ENCODE peak calls at places on chromosomes 3 and 15, in four cellular contexts. One of them, this sample, is unnamed.

GRCh38 chr15:73633991-73634495 is 854 bp upstream of the NPTN start:
- DNase-seq in HepG2: peak; percentile 53
- DNase-seq in Panc1: peak; percentile 64
- DNase-seq in K562: no peak
- DNase-seq in this sample: peak; percentile 85

GRCh38 chr3:111695584-111696213 is 100.6 kb upstream of the ZBED2 start:
- DNase-seq in HepG2: peak; percentile 15
- DNase-seq in Panc1: no peak
- DNase-seq in K562: no peak
- DNase-seq in this sample: no peak

GRCh38 chr3:23648965-23649328 is 156.8 kb upstream of the UBE2E1 start:
- DNase-seq in HepG2: no peak
- DNase-seq in Panc1: no peak
- DNase-seq in K562: no peak
- DNase-seq in this sample: no peak

GRCh38 chr15:38554354-38554753 is 10.3 kb downstream of the RASGRP1 start:
- DNase-seq in HepG2: no peak
- DNase-seq in Panc1: no peak
- DNase-seq in K562: no peak
- DNase-seq in this sample: no peak

GRCh38 chr15:62712455-62712839 is 330.1 kb upstream of the TPM1 start:
- DNase-seq in HepG2: no peak
- DNase-seq in Panc1: no peak
- DNase-seq in K562: no peak
- DNase-seq in this sample: no peak

GRCh38 chr3:48563382-48563918 is at the start of gene UCN2:
- DNase-seq in HepG2: no peak
- DNase-seq in Panc1: no peak
- DNase-seq in K562: no peak
- DNase-seq in this sample: no peak

GRCh38 chr3:45817788-45818523 is 21.6 kb upstream of the SLC6A20 start:
- DNase-seq in HepG2: no peak
- DNase-seq in Panc1: peak; percentile 71
- DNase-seq in K562: no peak
- DNase-seq in this sample: peak; percentile 96

GRCh38 chr3:109081746-109082510 is 36.0 kb downstream of the MORC1 start:
- DNase-seq in HepG2: peak; percentile 31
- DNase-seq in Panc1: peak; percentile 38
- DNase-seq in K562: peak; percentile 13
- DNase-seq in this sample: peak; percentile 48

GRCh38 chr15:80660114-80660513 is 35.0 kb upstream of the ABHD17C start:
- DNase-seq in HepG2: peak; percentile 42
- DNase-seq in Panc1: no peak
- DNase-seq in K562: no peak
- DNase-seq in this sample: no peak

GRCh38 chr3:160981217-160981938 is 123.8 kb downstream of the B3GALNT1 start:
- DNase-seq in HepG2: no peak
- DNase-seq in Panc1: no peak
- DNase-seq in K562: no peak
- DNase-seq in this sample: no peak

GRCh38 chr3:161854232-161854771 is 357.7 kb downstream of the OTOL1 start:
- DNase-seq in HepG2: peak; percentile 59
- DNase-seq in Panc1: no peak
- DNase-seq in K562: no peak
- DNase-seq in this sample: peak; percentile 29

GRCh38 chr3:190224466-190225185 is 97.6 kb downstream of the CLDN1 start:
- DNase-seq in HepG2: no peak
- DNase-seq in Panc1: no peak
- DNase-seq in K562: no peak
- DNase-seq in this sample: no peak

GRCh38 chr3:154955907-154956533 is 124.1 kb upstream of the MME start:
- DNase-seq in HepG2: no peak
- DNase-seq in Panc1: no peak
- DNase-seq in K562: no peak
- DNase-seq in this sample: no peak

GRCh38 chr15:83278191-83278590 is 6.3 kb downstream of the BNC1 start:
- DNase-seq in HepG2: no peak
- DNase-seq in Panc1: no peak
- DNase-seq in K562: no peak
- DNase-seq in this sample: no peak

GRCh38 chr15:83275412-83275811 is 9.1 kb downstream of the BNC1 start:
- DNase-seq in HepG2: no peak
- DNase-seq in Panc1: no peak
- DNase-seq in K562: no peak
- DNase-seq in this sample: no peak

GRCh38 chr15:83282141-83282540 is 2.3 kb downstream of the BNC1 start:
- DNase-seq in HepG2: no peak
- DNase-seq in Panc1: no peak
- DNase-seq in K562: no peak
- DNase-seq in this sample: no peak

DNA sequence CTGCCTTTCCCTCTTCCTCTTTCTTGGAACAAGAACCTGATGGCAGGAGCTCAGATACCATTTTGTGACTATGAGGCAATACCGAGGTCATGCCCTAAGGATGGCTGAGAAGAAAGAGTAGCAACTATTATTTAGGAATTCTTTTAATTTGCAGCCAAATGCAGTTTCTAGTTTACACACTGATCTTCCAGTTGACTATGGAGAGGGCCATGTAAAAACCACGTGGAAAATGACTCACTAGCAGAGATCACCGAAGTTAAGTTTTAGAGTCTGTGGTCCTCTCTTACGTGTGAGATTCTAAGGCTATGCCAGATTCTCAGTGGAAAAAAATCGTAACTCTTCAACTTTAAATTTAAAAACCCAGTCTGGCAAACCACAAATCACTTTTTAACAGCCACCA is 7.8 kb downstream of the BNC1 start:
- DNase-seq in HepG2: no peak
- DNase-seq in Panc1: no peak
- DNase-seq in K562: no peak
- DNase-seq in this sample: no peak
- TF ChIP-seq TCF7L2 in HepG2: no peak
- TF ChIP-seq TCF7L2 in Panc1: no peak
- TF ChIP-seq TCF7L2 in K562: no peak
- TF ChIP-seq TCF7L2 in this sample: no peak

DNA sequence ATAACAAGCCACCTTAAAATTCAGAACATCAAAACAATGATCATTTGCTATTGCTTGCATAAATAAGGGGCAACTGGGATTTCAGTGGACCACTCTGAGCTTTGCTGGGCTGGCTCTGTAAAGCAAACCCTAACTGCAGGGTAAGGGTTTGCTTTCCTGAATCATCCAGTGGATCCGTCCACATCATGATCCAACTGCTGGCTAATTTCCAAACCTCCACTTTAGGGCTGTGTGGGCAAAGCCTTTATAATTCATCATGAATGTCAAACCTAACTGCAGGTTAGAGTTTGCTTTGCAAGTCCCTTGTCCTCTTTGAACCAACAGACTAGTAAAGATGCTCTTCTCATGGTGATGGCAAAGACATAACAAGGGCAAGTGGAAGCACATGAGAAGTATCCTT is 76.1 kb downstream of the SYNPR start:
- DNase-seq in HepG2: no peak
- DNase-seq in Panc1: no peak
- DNase-seq in K562: no peak
- DNase-seq in this sample: no peak
- TF ChIP-seq TCF7L2 in HepG2: no peak
- TF ChIP-seq TCF7L2 in Panc1: no peak
- TF ChIP-seq TCF7L2 in K562: no peak
- TF ChIP-seq TCF7L2 in this sample: no peak

GRCh38 chr3:42519568-42519962 is 17.1 kb downstream of the VIPR1 start:
- DNase-seq in HepG2: no peak
- DNase-seq in Panc1: no peak
- DNase-seq in K562: no peak
- DNase-seq in this sample: no peak

GRCh38 chr3:42518800-42519567 is 16.5 kb downstream of the VIPR1 start:
- DNase-seq in HepG2: no peak
- DNase-seq in Panc1: no peak
- DNase-seq in K562: peak; percentile 42
- DNase-seq in this sample: no peak

GRCh38 chr3:42520336-42520735 is 17.9 kb downstream of the VIPR1 start:
- DNase-seq in HepG2: no peak
- DNase-seq in Panc1: no peak
- DNase-seq in K562: no peak
- DNase-seq in this sample: no peak

GRCh38 chr3:42517143-42517542 is 14.7 kb downstream of the VIPR1 start:
- DNase-seq in HepG2: no peak
- DNase-seq in Panc1: no peak
- DNase-seq in K562: no peak
- DNase-seq in this sample: no peak

DNA sequence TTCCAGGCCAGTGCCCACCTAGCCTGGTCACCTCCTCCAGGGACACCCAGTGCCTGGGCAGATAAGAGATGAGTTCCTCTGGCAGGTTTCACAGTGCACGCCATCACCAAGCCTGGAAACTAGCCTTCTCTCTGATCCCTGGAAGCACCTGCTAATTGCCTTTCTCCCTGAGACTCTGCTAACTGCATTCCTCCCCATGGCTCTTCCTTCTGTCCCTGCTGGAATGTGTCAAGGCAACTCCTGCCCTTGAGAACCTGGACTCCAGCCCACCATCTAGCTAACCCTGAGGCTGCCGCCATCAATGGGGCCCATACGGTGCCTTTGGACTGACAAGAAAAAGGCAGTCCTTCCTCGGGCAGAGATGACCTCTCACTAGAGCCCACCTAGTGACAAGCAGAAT is 18.5 kb downstream of the VIPR1 start:
- DNase-seq in HepG2: no peak
- DNase-seq in Panc1: no peak
- DNase-seq in K562: no peak
- DNase-seq in this sample: no peak
- TF ChIP-seq TCF7L2 in HepG2: no peak
- TF ChIP-seq TCF7L2 in Panc1: no peak
- TF ChIP-seq TCF7L2 in K562: no peak
- TF ChIP-seq TCF7L2 in this sample: no peak

GRCh38 chr3:127457746-127458145 is 132.8 kb downstream of the TPRA1 start:
- DNase-seq in HepG2: no peak
- DNase-seq in Panc1: no peak
- DNase-seq in K562: no peak
- DNase-seq in this sample: no peak

GRCh38 chr3:127458698-127459097 is 131.8 kb downstream of the TPRA1 start:
- DNase-seq in HepG2: no peak
- DNase-seq in Panc1: no peak
- DNase-seq in K562: peak; percentile 52
- DNase-seq in this sample: no peak

GRCh38 chr3:127455541-127456450 is 134.7 kb downstream of the TPRA1 start:
- DNase-seq in HepG2: peak; percentile 41
- DNase-seq in Panc1: no peak
- DNase-seq in K562: peak; percentile 81
- DNase-seq in this sample: peak; percentile 34

GRCh38 chr3:127456471-127457093 is 134.0 kb downstream of the TPRA1 start:
- DNase-seq in HepG2: no peak
- DNase-seq in Panc1: no peak
- DNase-seq in K562: no peak
- DNase-seq in this sample: no peak

DNA sequence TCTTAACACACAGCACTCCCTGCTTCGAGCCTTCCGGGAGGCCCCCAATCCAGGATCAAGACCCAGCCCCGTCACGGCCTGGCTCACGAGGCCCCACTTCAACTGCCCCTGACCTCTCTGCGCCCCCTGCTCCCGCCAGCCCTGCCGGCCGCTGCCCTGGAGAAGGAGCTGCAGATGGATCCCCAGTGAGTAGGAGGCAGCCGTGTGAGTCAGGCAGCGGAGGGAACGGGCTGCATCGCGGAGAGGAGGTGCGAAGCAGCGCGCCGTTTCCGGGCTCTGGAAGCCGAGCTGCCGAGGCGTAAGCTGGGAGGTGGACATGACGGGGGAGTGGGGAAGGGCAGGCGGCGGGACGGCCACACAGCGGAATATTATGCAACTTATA is 133.4 kb downstream of the TPRA1 start:
- DNase-seq in HepG2: no peak
- DNase-seq in Panc1: no peak
- DNase-seq in K562: no peak
- DNase-seq in this sample: no peak
- TF ChIP-seq TCF7L2 in HepG2: no peak
- TF ChIP-seq TCF7L2 in Panc1: no peak
- TF ChIP-seq TCF7L2 in K562: no peak
- TF ChIP-seq TCF7L2 in this sample: no peak

DNA sequence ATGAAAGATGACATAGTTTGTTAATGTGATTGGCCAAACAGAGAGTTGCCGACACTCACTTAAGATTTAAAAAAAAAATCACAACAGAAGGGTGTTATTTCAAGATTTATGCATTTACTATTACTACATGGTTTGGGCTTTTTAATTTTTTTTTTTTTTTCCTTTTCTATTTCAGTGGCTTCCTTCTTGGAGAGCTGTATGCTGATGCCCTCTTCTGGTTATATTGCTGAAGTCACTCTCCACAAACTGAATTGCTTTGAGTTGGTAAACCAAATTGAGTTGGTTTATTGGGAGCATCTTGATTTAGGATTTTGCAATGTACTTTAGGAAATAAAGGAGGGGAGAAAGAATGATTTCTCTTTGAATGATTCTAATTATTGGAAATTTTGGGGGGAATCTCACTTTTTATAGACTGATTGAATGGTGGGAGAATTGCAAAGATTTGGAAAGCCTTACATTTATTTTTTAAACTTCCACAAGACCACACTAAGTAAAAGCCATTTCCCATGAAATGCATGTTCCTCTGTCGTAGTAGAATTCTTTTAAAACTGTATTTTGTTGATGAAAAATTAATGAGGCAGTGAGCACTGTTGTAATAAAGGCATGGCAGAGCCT is 186.6 kb upstream of the FEZF2 start:
- DNase-seq in HepG2: no peak
- DNase-seq in Panc1: no peak
- DNase-seq in K562: no peak
- DNase-seq in this sample: peak; percentile 10
- TF ChIP-seq TCF7L2 in HepG2: no peak
- TF ChIP-seq TCF7L2 in Panc1: no peak
- TF ChIP-seq TCF7L2 in K562: no peak
- TF ChIP-seq TCF7L2 in this sample: no peak

GRCh38 chr3:128167973-128168674 is 14.8 kb downstream of the EEFSEC start:
- DNase-seq in HepG2: peak; percentile 99
- DNase-seq in Panc1: no peak
- DNase-seq in K562: no peak
- DNase-seq in this sample: no peak
- TF ChIP-seq TCF7L2 in HepG2: no peak
- TF ChIP-seq TCF7L2 in Panc1: no peak
- TF ChIP-seq TCF7L2 in K562: no peak
- TF ChIP-seq TCF7L2 in this sample: no peak

This sample was measured in HCT116.